ENCODE peak calls at places on chromosomes 4 and X, in seven cellular contexts. C, W, R, M, B, O and G are unnamed samples.

GRCh38 chrX:25206761-25207160 is 191.0 kb upstream of the ARX start:
- DNase-seq in C (no peak), W (no peak), R (no peak), M (no peak), B (no peak), O (no peak), G (no peak)

GRCh38 chr4:147546341-147546740 is 65.4 kb downstream of the EDNRA start:
- DNase-seq in C (no peak), W (peak; percentile 94), R (no peak), M (no peak), B (no peak), O (no peak), G (no peak)

GRCh38 chr4:184100297-184100885 is 117.3 kb downstream of the ENPP6 start:
- DNase-seq in C (peak; percentile 26), W (peak; percentile 25), R (peak; percentile 77), M (peak; percentile 85), B (no peak), O (no peak), G (peak; percentile 65)

GRCh38 chr4:17597517-17597916 is 16.9 kb upstream of the MED28 start:
- DNase-seq in C (no peak), W (peak; percentile 21), R (peak; percentile 50), M (no peak), B (no peak), O (peak; percentile 28), G (no peak)

GRCh38 chrX:154057790-154058189 is 38.1 kb upstream of the IRAK1 start:
- DNase-seq in C (no peak), W (no peak), R (no peak), M (no peak), B (no peak), O (peak; percentile 2), G (no peak)

GRCh38 chr4:83217721-83218522 is 66.7 kb downstream of the COQ2 start:
- DNase-seq in C (peak; percentile 94), W (no peak), R (no peak), M (no peak), B (peak; percentile 85), O (peak; percentile 6), G (peak; percentile 82)

GRCh38 chr4:181437895-181438294 is 805.3 kb upstream of the TENM3 start:
- DNase-seq in C (no peak), W (no peak), R (no peak), M (no peak), B (no peak), O (no peak), G (no peak)

GRCh38 chr4:121227254-121227867 is 63.2 kb upstream of the TNIP3 start:
- DNase-seq in C (peak; percentile 34), W (no peak), R (no peak), M (no peak), B (peak; percentile 25), O (no peak), G (peak; percentile 23)

GRCh38 chr4:125784741-125785140 is 470.0 kb downstream of the FAT4 start:
- DNase-seq in C (no peak), W (no peak), R (no peak), M (no peak), B (no peak), O (no peak), G (no peak)

GRCh38 chr4:151415978-151416377 is 7.0 kb downstream of the FHIP1A start:
- DNase-seq in C (no peak), W (peak; percentile 59), R (no peak), M (no peak), B (no peak), O (no peak), G (no peak)

GRCh38 chr4:52588771-52589591 is 70.1 kb downstream of the USP46 start:
- DNase-seq in C (no peak), W (peak; percentile 87), R (no peak), M (no peak), B (no peak), O (no peak), G (no peak)

GRCh38 chr4:139887962-139888735 is 222.5 kb downstream of the MGST2 start:
- DNase-seq in C (no peak), W (no peak), R (no peak), M (no peak), B (peak; percentile 49), O (no peak), G (peak; percentile 29)

GRCh38 chr4:118175506-118175905 is 141.2 kb downstream of the NDST3 start:
- DNase-seq in C (no peak), W (no peak), R (no peak), M (no peak), B (no peak), O (no peak), G (no peak)

GRCh38 chr4:10773010-10773409 is 88.4 kb upstream of the CLNK start:
- DNase-seq in C (no peak), W (no peak), R (no peak), M (no peak), B (no peak), O (no peak), G (no peak)

GRCh38 chr4:97105716-97106115 is 1037.6 kb downstream of the STPG2 start:
- DNase-seq in C (no peak), W (no peak), R (no peak), M (no peak), B (no peak), O (no peak), G (no peak)

GRCh38 chrX:96621811-96622210 is 62.8 kb upstream of the DIAPH2 start:
- DNase-seq in C (no peak), W (peak; percentile 29), R (no peak), M (no peak), B (no peak), O (no peak), G (no peak)

GRCh38 chr4:82124365-82124764 is 249.4 kb downstream of the HNRNPD start:
- DNase-seq in C (no peak), W (no peak), R (no peak), M (no peak), B (no peak), O (no peak), G (no peak)

GRCh38 chr4:39285853-39286252 is 80.3 kb downstream of the RFC1 start:
- DNase-seq in C (no peak), W (no peak), R (no peak), M (no peak), B (no peak), O (no peak), G (no peak)

GRCh38 chr4:167100120-167100519 is 134.2 kb downstream of the SPOCK3 start:
- DNase-seq in C (peak; percentile 74), W (peak; percentile 63), R (no peak), M (no peak), B (peak; percentile 10), O (peak; percentile 7), G (no peak)

GRCh38 chr4:124940387-124940786 is 227.9 kb upstream of the ANKRD50 start:
- DNase-seq in C (no peak), W (peak; percentile 99), R (no peak), M (no peak), B (no peak), O (no peak), G (no peak)

GRCh38 chr4:149371021-149371420 is 444.6 kb downstream of the IQCM start:
- DNase-seq in C (peak; percentile 80), W (peak; percentile 83), R (peak; percentile 18), M (no peak), B (no peak), O (peak; percentile 17), G (peak; percentile 16)

GRCh38 chr4:86497131-86497530 is 97.0 kb upstream of the PTPN13 start:
- DNase-seq in C (no peak), W (peak; percentile 22), R (no peak), M (no peak), B (no peak), O (peak; percentile 9), G (no peak)

GRCh38 chr4:109826719-109827118 is 1.1 kb upstream of the RRH start:
- DNase-seq in C (peak; percentile 35), W (peak; percentile 52), R (no peak), M (no peak), B (no peak), O (no peak), G (peak; percentile 18)

GRCh38 chrX:70470850-70471289 is 26.2 kb downstream of the DLG3 start:
- DNase-seq in C (peak; percentile 64), W (no peak), R (no peak), M (no peak), B (peak; percentile 30), O (no peak), G (no peak)

GRCh38 chr4:83010111-83010521 is 507 bp downstream of the LIN54 start:
- DNase-seq in C (peak; percentile 30), W (peak; percentile 33), R (no peak), M (no peak), B (no peak), O (no peak), G (no peak)

GRCh38 chr4:88823058-88823919 is 125.7 kb upstream of the NAP1L5 start:
- DNase-seq in C (peak; percentile 72), W (peak; percentile 98), R (peak; percentile 83), M (peak; percentile 89), B (peak; percentile 13), O (peak; percentile 67), G (peak; percentile 62)

GRCh38 chrX:154731881-154732280 is 19.0 kb downstream of the GAB3 start:
- DNase-seq in C (no peak), W (peak; percentile 42), R (no peak), M (no peak), B (no peak), O (no peak), G (no peak)

DNA sequence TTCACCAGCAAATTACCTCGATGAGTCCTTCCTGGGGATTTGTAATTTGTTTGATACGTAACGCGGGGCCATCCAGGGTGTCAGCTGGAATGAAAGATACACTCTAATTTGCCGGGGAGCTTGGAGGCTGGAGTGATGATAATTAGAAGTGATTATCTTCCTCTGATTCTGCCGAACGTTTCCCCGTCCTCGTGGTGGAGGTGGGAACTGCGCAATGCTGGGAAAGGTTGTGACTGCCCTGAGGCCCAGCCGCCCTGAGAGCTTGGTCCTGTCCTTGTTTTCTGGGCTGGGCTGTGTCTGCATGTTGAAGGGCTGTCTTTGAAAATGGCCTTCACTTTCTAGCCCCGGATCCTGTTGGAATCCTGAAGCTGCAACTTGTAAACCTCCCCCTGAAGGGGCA is 48.0 kb downstream of the SORCS2 start:
- DNase-seq in C (no peak), W (no peak), R (no peak), M (no peak), B (no peak), O (no peak), G (no peak)
- TF ChIP-seq CTCF in C (no peak), W (no peak), R (no peak), M (no peak), B (no peak), O (no peak), G (no peak)

DNA sequence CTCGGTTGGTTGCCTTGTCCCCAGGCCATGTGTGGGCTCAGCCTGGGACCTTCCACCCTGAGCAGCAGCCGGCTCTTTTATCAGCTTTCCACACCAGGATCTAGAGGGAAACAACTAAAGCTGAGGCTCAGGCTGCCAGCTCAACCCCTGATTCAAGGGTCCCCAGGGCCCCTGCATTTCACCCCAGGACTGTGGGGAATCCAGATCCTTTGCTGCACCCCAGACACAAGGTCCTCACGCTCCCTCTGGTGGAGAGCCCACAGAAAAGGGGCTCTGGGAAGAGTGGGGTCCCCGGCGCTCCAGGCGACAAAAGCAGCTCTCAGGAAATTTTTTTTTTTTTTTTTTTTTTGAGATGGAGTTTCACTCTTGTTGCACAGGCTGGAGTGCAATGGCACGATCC is 64.3 kb downstream of the ZFYVE28 start:
- DNase-seq in C (no peak), W (peak; percentile 14), R (no peak), M (no peak), B (no peak), O (no peak), G (no peak)
- TF ChIP-seq CTCF in C (peak; percentile 20), W (peak; percentile 49), R (no peak), M (no peak), B (peak; percentile 47), O (no peak), G (peak; percentile 19)

GRCh38 chrX:127038065-127038464 is 218.5 kb downstream of the PRR32 start:
- DNase-seq in C (peak; percentile 33), W (no peak), R (no peak), M (no peak), B (no peak), O (no peak), G (no peak)
- TF ChIP-seq CTCF in C (peak; percentile 49), W (no peak), R (no peak), M (no peak), B (peak; percentile 21), O (no peak), G (no peak)

GRCh38 chrX:22081475-22082092 is 49.5 kb downstream of the PHEX start:
- DNase-seq in C (peak; percentile 50), W (peak; percentile 69), R (peak; percentile 38), M (no peak), B (no peak), O (peak; percentile 65), G (no peak)
- TF ChIP-seq CTCF in C (peak; percentile 64), W (peak; percentile 72), R (peak; percentile 32), M (peak; percentile 56), B (peak; percentile 86), O (peak; percentile 51), G (peak; percentile 32)